ENCODE peak calls at places on chromosomes 4 and X, in ten cellular contexts. A, R, B, L, E, X, O, F, P and S are unnamed samples. For H3K36me3 and H3K9me3, the result is how much of the 10 kb centered on the place peaks cover.

GRCh38 chrX:154021131-154021611 is 1.5 kb upstream of the IRAK1 start:
- DNase-seq in B (peak), O (no peak), X (no peak), L (no peak), F (no peak), E (no peak), P (no peak), R (no peak), A (no peak), S (peak)

GRCh38 chr4:76458829-76459228 is 23.8 kb downstream of the SHROOM3 start:
- DNase-seq in L (no peak), F (no peak), P (peak), B (no peak), A (no peak), R (no peak), X (peak), E (no peak), O (no peak), S (peak)

GRCh38 chr4:42151568-42152506 is 618 bp downstream of the BEND4 start:
- DNase-seq in O (no peak), L (no peak), A (peak), E (no peak), B (no peak), R (peak), F (peak), X (peak), P (peak), S (peak)

GRCh38 chr4:140300271-140300970 is 73.0 kb upstream of the SCOC start:
- DNase-seq in E (peak), O (no peak), R (peak), F (no peak), P (no peak), X (no peak), B (no peak), L (no peak), A (no peak), S (peak)

GRCh38 chr4:158020734-158021346 is 152.0 kb downstream of the GASK1B start:
- DNase-seq in O (no peak), X (peak), P (no peak), E (no peak), L (no peak), A (no peak), B (no peak), F (no peak), R (peak), S (no peak)

GRCh38 chr4:126736133-126736518 is 896.6 kb upstream of the INTU start:
- DNase-seq in E (no peak), P (no peak), L (no peak), O (no peak), X (no peak), F (no peak), A (no peak), R (no peak), B (no peak), S (no peak)

GRCh38 chrX:40383360-40383759 is 197.4 kb upstream of the ATP6AP2 start:
- DNase-seq in A (no peak), O (no peak), L (no peak), P (no peak), F (no peak), X (no peak), E (no peak), B (no peak), R (no peak), S (peak)

GRCh38 chrX:16305187-16305586 is 137.9 kb downstream of the MAGEB17 start:
- DNase-seq in B (no peak), X (no peak), F (no peak), L (no peak), E (no peak), R (no peak), A (no peak), P (no peak), O (no peak), S (no peak)

GRCh38 chrX:112832481-112833095 is 8.0 kb downstream of the AMOT start:
- DNase-seq in B (no peak), F (peak), E (no peak), L (no peak), O (no peak), X (peak), A (no peak), R (peak), P (no peak), S (peak)

GRCh38 chrX:154738013-154738738 is 12.7 kb downstream of the GAB3 start:
- DNase-seq in P (no peak), B (no peak), R (no peak), O (no peak), E (peak), L (peak), A (peak), F (no peak), X (no peak), S (no peak)

GRCh38 chr4:27318740-27319139 is 458.1 kb downstream of the STIM2 start:
- DNase-seq in L (no peak), F (peak), P (peak), O (peak), A (no peak), X (peak), B (no peak), E (no peak), R (peak), S (peak)

GRCh38 chr4:156660470-156660869 is 311.1 kb downstream of the PDGFC start:
- DNase-seq in B (no peak), R (no peak), L (no peak), X (no peak), A (no peak), O (no peak), P (no peak), E (no peak), F (no peak), S (no peak)

GRCh38 chr4:111854494-111855087 is 290.7 kb upstream of the FAM241A start:
- DNase-seq in B (no peak), P (peak), O (no peak), L (no peak), X (peak), E (no peak), R (peak), A (no peak), F (peak), S (peak)

GRCh38 chr4:33746979-33747378 is 2497.3 kb downstream of the ARAP2 start:
- DNase-seq in P (no peak), E (no peak), O (no peak), R (no peak), L (no peak), X (no peak), B (no peak), A (no peak), F (no peak), S (no peak)

GRCh38 chrX:97524340-97524739 is 640.6 kb downstream of the RPA4 start:
- DNase-seq in F (no peak), B (no peak), X (no peak), O (no peak), P (no peak), R (no peak), E (no peak), L (no peak), A (no peak), S (no peak)

GRCh38 chr4:39228377-39228776 is 46.0 kb downstream of the WDR19 start:
- DNase-seq in O (no peak), F (no peak), A (no peak), R (no peak), P (no peak), X (no peak), L (no peak), B (no peak), E (no peak), S (no peak)

GRCh38 chr4:15963001-15963451 is at the start of gene FGFBP2:
- DNase-seq in A (peak), F (peak), R (peak), X (peak), O (no peak), P (no peak), L (peak), B (no peak), E (no peak), S (peak)

GRCh38 chr4:108544504-108544903 is 75.9 kb upstream of the RPL34 start:
- DNase-seq in P (no peak), L (no peak), E (no peak), R (no peak), B (no peak), F (no peak), O (no peak), A (no peak), X (no peak), S (no peak)

GRCh38 chr4:148273501-148273986 is 168.7 kb downstream of the NR3C2 start:
- DNase-seq in F (no peak), O (no peak), R (peak), B (no peak), P (no peak), L (peak), X (no peak), A (no peak), E (no peak), S (peak)

GRCh38 chr4:148998719-148999118 is 556.5 kb upstream of the NR3C2 start:
- DNase-seq in B (no peak), E (no peak), R (no peak), O (no peak), A (no peak), L (no peak), F (no peak), P (peak), X (peak), S (peak)

GRCh38 chrX:26915064-26915463 is 548.1 kb downstream of the PPP4R3C start:
- DNase-seq in P (no peak), R (no peak), L (no peak), E (no peak), A (no peak), B (no peak), X (no peak), O (no peak), F (no peak), S (no peak)

GRCh38 chr4:139018501-139018900 is 2.9 kb downstream of the NOCT start:
- DNase-seq in B (no peak), A (no peak), X (no peak), O (no peak), R (no peak), E (no peak), L (no peak), F (no peak), P (no peak), S (no peak)

GRCh38 chr4:97923096-97923495 is 220.2 kb downstream of the STPG2 start:
- DNase-seq in P (no peak), B (no peak), F (no peak), A (no peak), X (no peak), R (no peak), E (no peak), O (no peak), L (no peak), S (no peak)

GRCh38 chrX:150478496-150479492 is 89.6 kb upstream of the MTM1 start:
- DNase-seq in O (no peak), A (no peak), L (no peak), B (no peak), R (no peak), E (no peak), F (no peak), P (no peak), X (no peak), S (no peak)

GRCh38 chrX:106734827-106735226 is 8.3 kb downstream of the RNF128 start:
- DNase-seq in O (no peak), R (no peak), A (no peak), P (no peak), B (no peak), X (no peak), F (no peak), L (no peak), E (no peak), S (no peak)

GRCh38 chr4:169254546-169254983 is 16.2 kb downstream of the SH3RF1 start:
- DNase-seq in E (no peak), B (no peak), X (no peak), R (no peak), P (no peak), L (no peak), F (peak), A (no peak), O (no peak), S (no peak)

GRCh38 chrX:112840382-112841113 is at the start of gene AMOT:
- DNase-seq in X (peak), A (peak), P (peak), L (peak), B (peak), E (peak), F (peak), O (no peak), R (peak), S (peak)

GRCh38 chr4:94452476-94453300 is 946 bp downstream of the PDLIM5 start:
- DNase-seq in E (peak), B (no peak), A (peak), P (peak), L (peak), X (peak), F (peak), R (peak), O (no peak), S (peak)

GRCh38 chrX:115630204-115630603 is 69.2 kb downstream of the PLS3 start:
- DNase-seq in E (no peak), O (no peak), R (no peak), L (no peak), A (no peak), P (no peak), F (no peak), X (no peak), B (no peak), S (no peak)

GRCh38 chr4:95066011-95066410 is 308.3 kb downstream of the BMPR1B start:
- DNase-seq in B (no peak), E (no peak), F (no peak), L (no peak), O (no peak), P (no peak), X (no peak), A (no peak), R (no peak), S (no peak)

GRCh38 chrX:153967536-153968214 is 3.9 kb downstream of the HCFC1 start:
- DNase-seq in F (no peak), A (peak), L (no peak), B (no peak), O (no peak), X (no peak), E (no peak), R (no peak), P (no peak), S (no peak)

GRCh38 chr4:8912506-8912905 is 40.9 kb upstream of the HMX1 start:
- DNase-seq in E (no peak), B (no peak), X (no peak), R (peak), L (no peak), A (no peak), P (no peak), O (no peak), F (no peak), S (no peak)

GRCh38 chr4:56959064-56959463 is 18.3 kb downstream of the NOA1 start:
- DNase-seq in A (no peak), P (no peak), E (no peak), X (no peak), L (no peak), F (no peak), O (no peak), R (peak), B (no peak), S (no peak)

GRCh38 chrX:23332888-23333821 is 1.5 kb upstream of the PTCHD1 start:
- DNase-seq in O (no peak), E (no peak), X (peak), L (no peak), F (no peak), A (no peak), B (no peak), R (peak), P (no peak), S (peak)

GRCh38 chr4:149311076-149311475 is 504.6 kb downstream of the IQCM start:
- DNase-seq in F (no peak), E (no peak), A (no peak), O (no peak), P (no peak), R (no peak), B (no peak), L (no peak), X (no peak), S (no peak)

GRCh38 chr4:26050212-26050643 is 136.2 kb downstream of the SMIM20 start:
- DNase-seq in O (no peak), P (no peak), R (no peak), F (no peak), A (no peak), L (peak), X (no peak), B (no peak), E (no peak), S (no peak)

GRCh38 chr4:22019676-22020075 is 71.1 kb upstream of the KCNIP4 start:
- DNase-seq in B (no peak), P (no peak), A (no peak), X (no peak), E (no peak), F (no peak), O (no peak), R (no peak), L (no peak), S (no peak)

DNA sequence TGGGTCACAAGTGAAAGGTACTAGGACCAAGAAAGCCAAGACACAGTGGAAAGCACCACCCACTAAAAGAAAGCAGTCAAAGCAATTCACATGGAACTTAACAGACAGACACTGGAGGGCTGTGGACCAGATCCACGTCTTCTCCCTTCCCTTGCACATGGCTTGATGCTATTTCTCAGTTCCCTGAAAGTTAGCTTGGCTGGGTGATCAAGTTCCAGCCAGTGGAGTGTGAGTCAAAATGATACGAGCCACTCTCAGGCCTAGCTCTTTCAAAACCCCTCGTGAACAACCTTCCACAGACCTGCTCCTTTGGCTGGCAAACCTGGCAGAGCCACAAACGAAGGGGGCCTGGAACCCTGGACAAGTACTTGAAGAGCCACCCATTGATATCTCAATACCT is 52.0 kb downstream of the RELL1 start:
- DNase-seq in R (no peak), A (no peak), B (no peak), X (no peak), O (peak), P (no peak), E (no peak), F (no peak), L (no peak), S (no peak)
- H3K36me3 ChIP-seq in R (under half), A (under half), B (under half), X (under half), O (under half), P (under half), E (under half), F (under half), L (half or more), S (under half)

GRCh38 chr4:751676-752075 is 46.0 kb downstream of the PCGF3 start:
- DNase-seq in B (no peak), R (no peak), L (no peak), E (no peak), A (no peak), P (no peak), X (no peak), F (no peak), O (no peak), S (no peak)
- H3K9me3 ChIP-seq in B (under half), R (under half), L (under half), E (under half), A (under half), P (under half), X (under half), F (under half), O (under half), S (under half)

GRCh38 chr4:3228881-3229280 is 20.1 kb upstream of the MSANTD1 start:
- DNase-seq in F (no peak), A (no peak), L (no peak), P (no peak), X (no peak), R (no peak), E (no peak), B (no peak), O (no peak), S (no peak)
- H3K36me3 ChIP-seq in F (under half), A (half or more), L (half or more), P (half or more), X (under half), R (under half), E (under half), B (half or more), O (half or more), S (half or more)

GRCh38 chr4:124275-125081 is at the start of gene ZNF718:
- DNase-seq in F (peak), E (peak), X (peak), A (peak), P (peak), R (peak), B (peak), O (peak), L (peak), S (peak)
- H3K9me3 ChIP-seq in F (under half), E (under half), X (under half), A (under half), P (under half), R (under half), B (under half), O (under half), L (under half), S (half or more)